ENCODE peak calls at places on chromosomes 13 and 19, in six cellular contexts. W, H, E, D, O and T are unnamed samples.

GRCh38 chr19:18663940-18664530 is 19.4 kb upstream of the CRTC1 start:
- DNase-seq in W (no peak), D (no peak), H (no peak), O (no peak), E (no peak), T (peak)

GRCh38 chr13:99505814-99506269 is 4.6 kb downstream of the TM9SF2 start:
- DNase-seq in O (no peak), W (no peak), H (no peak), D (peak), E (no peak), T (no peak)

GRCh38 chr19:11421607-11422098 is 2.5 kb upstream of the RGL3 start:
- DNase-seq in H (peak), W (peak), D (peak), O (peak), E (peak), T (peak)

GRCh38 chr13:65597839-65598818 is 1632.0 kb downstream of the PCDH9 start:
- DNase-seq in H (no peak), D (no peak), E (no peak), W (no peak), O (no peak), T (no peak)

GRCh38 chr13:35474551-35474950 is 1.9 kb downstream of the MAB21L1 start:
- DNase-seq in W (no peak), O (peak), E (peak), D (no peak), H (no peak), T (no peak)

GRCh38 chr13:32408296-32408998 is 19.5 kb downstream of the N4BP2L1 start:
- DNase-seq in E (no peak), W (no peak), D (no peak), H (no peak), O (no peak), T (no peak)

GRCh38 chr13:25097426-25097825 is 1.5 kb downstream of the PABPC3 start:
- DNase-seq in H (no peak), W (no peak), O (no peak), E (no peak), D (no peak), T (no peak)

GRCh38 chr13:25971499-25972145 is 80.2 kb downstream of the SHISA2 start:
- DNase-seq in H (no peak), W (no peak), D (peak), O (no peak), E (peak), T (no peak)

GRCh38 chr13:57437587-57437986 is 194.0 kb upstream of the PCDH17 start:
- DNase-seq in D (no peak), W (no peak), E (no peak), O (no peak), H (no peak), T (no peak)

GRCh38 chr19:35544110-35544802 is 1.2 kb upstream of the TMEM147 start:
- DNase-seq in W (no peak), O (no peak), E (no peak), H (no peak), D (no peak), T (no peak)
- H3K27ac ChIP-seq in W (peak), O (no peak), E (no peak), H (peak), D (peak), T (no peak)

GRCh38 chr13:21735621-21736401 is 64.9 kb downstream of the FGF9 start:
- DNase-seq in E (peak), O (peak), W (no peak), D (no peak), H (no peak), T (no peak)

GRCh38 chr13:21734961-21735360 is 64.1 kb downstream of the FGF9 start:
- DNase-seq in O (no peak), W (no peak), H (no peak), D (no peak), E (no peak), T (no peak)

GRCh38 chr13:21730186-21730880 is 59.5 kb downstream of the FGF9 start:
- DNase-seq in E (no peak), W (no peak), D (no peak), O (no peak), H (no peak), T (no peak)

GRCh38 chr13:21736926-21737325 is 66.1 kb downstream of the FGF9 start:
- DNase-seq in H (no peak), D (no peak), W (no peak), O (no peak), E (peak), T (no peak)

DNA sequence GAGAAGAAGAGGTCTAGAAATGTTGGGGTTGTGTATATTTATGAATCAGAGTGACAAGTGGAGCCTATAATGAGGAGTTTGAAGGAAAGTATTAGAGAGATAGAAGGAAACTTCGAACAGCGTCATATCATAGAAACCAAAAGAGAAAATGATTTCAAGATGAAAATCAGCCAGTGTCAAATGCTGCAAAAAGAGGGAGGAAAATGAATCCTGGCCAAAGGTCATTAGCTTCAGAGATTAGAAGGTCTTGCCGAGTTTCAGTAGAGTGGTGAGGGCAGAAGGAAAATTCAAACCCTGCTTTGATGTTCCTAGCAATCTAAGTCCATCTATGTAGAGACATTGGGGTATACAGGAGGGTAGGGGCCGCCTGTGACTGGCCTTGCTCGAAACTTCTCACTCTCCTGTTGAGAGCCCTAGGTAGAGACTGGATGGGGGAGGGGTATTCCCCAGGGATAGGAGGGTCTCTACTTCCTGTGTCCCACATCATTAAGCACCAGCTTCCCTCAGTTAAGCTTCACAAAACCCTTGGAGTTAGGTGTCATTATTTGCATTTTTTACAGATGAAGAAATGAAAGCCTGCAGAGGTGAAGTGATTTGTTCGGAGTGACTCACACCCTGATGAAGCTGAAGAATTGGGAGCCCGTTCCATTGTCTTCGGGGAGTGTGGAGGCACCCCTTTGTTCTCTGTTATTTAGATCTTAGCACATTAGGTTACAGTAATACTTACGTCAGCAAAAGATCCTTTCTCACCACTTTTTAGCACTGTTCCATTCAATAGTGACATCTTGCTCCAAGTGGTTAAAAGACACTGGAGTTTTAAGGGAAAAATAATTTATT is 62.8 kb downstream of the FGF9 start:
- DNase-seq in H (no peak), O (no peak), D (no peak), W (no peak), E (peak), T (no peak)
- H3K27ac ChIP-seq in H (no peak), O (no peak), D (no peak), W (no peak), E (no peak), T (no peak)

GRCh38 chr13:110390572-110390971 is 83.5 kb downstream of the COL4A2 start:
- DNase-seq in W (no peak), E (no peak), D (no peak), H (no peak), O (no peak), T (no peak)
- H3K27ac ChIP-seq in W (no peak), E (no peak), D (no peak), H (peak), O (no peak), T (no peak)

DNA sequence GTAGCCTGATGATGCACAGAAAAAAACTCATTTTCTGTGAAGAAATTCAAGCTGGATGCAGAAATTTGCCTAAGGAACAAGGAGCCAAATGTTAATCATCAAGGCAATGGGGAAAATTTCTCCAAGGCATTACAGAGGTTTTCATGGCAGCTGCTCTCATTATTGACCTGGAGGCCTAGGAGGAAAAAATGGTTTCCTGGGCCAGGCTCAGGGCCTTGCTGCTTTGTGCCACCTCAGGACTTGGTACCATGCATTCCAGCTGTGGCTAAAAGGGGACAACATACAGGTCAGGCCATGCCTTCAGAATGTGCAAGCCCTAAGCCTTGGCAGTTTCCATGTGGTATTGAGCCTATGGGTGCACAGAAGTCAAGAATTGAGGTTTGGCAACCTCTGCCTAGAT is 1320.1 kb upstream of the MIR17HG start:
- DNase-seq in O (no peak), H (no peak), E (no peak), D (no peak), W (no peak), T (no peak)
- H3K27ac ChIP-seq in O (no peak), H (no peak), E (no peak), D (no peak), W (no peak), T (no peak)

GRCh38 chr19:40423227-40423566 is 2.6 kb downstream of the SERTAD1 start:
- DNase-seq in W (no peak), E (no peak), D (no peak), O (no peak), H (no peak), T (no peak)

GRCh38 chr19:40425450-40426287 is at the start of gene SERTAD1:
- DNase-seq in D (peak), E (peak), O (peak), H (peak), W (peak), T (peak)

GRCh38 chr19:40424637-40425449 is 949 bp downstream of the SERTAD1 start:
- DNase-seq in W (no peak), D (no peak), E (peak), H (no peak), O (peak), T (no peak)

GRCh38 chr19:40422428-40423226 is 3.2 kb downstream of the SERTAD1 start:
- DNase-seq in W (no peak), D (no peak), O (no peak), E (no peak), H (no peak), T (no peak)

GRCh38 chr19:40423938-40424337 is 1.9 kb downstream of the SERTAD1 start:
- DNase-seq in E (no peak), W (no peak), O (no peak), D (no peak), H (no peak), T (no peak)
- H3K27ac ChIP-seq in E (no peak), W (no peak), O (no peak), D (no peak), H (peak), T (no peak)

DNA sequence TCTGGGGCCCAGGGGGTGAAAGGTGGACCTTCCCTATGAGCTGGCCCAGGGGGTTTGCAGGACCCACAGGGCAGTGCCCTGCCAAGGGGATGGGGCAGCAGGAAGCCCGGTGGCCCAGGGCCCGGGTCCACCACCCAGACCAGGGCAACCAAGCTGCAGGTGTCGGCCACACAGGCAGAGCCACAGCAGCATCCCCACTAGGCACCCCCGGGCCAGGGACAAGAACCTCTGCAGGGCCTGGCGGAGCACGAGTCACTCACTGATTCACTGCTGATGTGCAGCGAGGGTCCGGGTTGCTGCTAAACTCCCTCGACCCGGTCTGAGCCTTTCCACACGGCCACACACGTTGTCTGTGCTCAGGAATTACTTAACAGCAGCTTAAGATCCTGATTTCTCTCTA is 8.8 kb downstream of the FZR1 start:
- DNase-seq in O (no peak), E (no peak), D (no peak), H (no peak), W (no peak), T (no peak)
- H3K27ac ChIP-seq in O (no peak), E (peak), D (no peak), H (no peak), W (no peak), T (no peak)

DNA sequence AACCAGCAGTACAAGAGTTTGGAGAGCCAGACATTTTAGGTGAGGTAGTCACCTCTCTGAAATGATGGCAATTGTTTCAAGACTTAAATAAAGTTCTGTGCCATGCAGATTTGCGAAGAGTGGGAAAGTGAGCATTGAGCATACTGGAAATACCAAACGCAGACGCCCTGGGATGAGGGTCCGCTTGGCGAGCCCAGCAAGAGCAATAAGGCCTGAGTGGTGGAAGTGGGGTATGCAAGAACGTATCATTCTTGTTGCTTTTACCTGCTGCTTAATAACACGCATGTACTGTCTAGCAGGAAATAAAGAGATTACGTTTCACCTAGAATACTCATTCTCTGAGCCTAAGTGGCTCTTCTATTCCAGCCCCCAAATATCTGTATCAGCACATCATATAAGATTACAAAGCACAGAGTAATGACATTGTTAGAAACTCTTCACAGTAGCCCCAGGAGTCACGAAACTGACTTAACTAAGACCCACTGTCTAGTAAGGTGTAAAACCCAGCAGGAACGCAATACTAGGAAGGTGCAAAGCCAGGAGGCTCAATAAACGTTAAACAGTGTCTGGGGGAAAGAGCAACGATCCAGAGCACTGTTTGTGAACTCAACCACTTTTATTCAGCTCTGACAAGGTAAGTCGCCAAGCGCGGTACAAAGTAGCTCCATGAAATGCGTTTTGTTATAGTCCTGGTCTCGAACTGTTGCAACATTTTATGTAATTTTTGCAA is 1.3 kb downstream of the RCBTB2 start:
- DNase-seq in E (no peak), W (no peak), H (no peak), O (no peak), D (peak), T (no peak)
- H3K27ac ChIP-seq in E (peak), W (peak), H (peak), O (peak), D (peak), T (no peak)